ENCODE peak calls at places on chromosomes 4 and X, in eight cellular contexts. L is uterus, O is astrocyte of the spinal cord, G is GM10248, Q is IMR-90, K is mesothelial cell of epicardium, Z is epithelial cell of esophagus, C is stomach. I is an unnamed sample.

GRCh38 chr4:156293657-156294297 is 340.1 kb upstream of the CTSO start:
- DNase-seq in L (no peak), O (peak; percentile 91), G (no peak), Q (peak; percentile 93), K (no peak), Z (peak; percentile 85), C (no peak), I (no peak)

GRCh38 chr4:113384600-113384999 is 335.1 kb downstream of the ANK2 start:
- DNase-seq in L (no peak), O (peak; percentile 74), G (no peak), Q (peak; percentile 81), K (no peak), Z (peak; percentile 67), C (no peak), I (no peak)

GRCh38 chr4:79855081-79855480 is 217.9 kb downstream of the ANTXR2 start:
- DNase-seq in L (no peak), O (peak; percentile 46), G (no peak), Q (peak; percentile 8), K (no peak), Z (no peak), C (no peak), I (no peak)

GRCh38 chr4:140256941-140257340 is 103.0 kb upstream of the MAML3 start:
- DNase-seq in L (no peak), O (no peak), G (no peak), Q (peak; percentile 55), K (no peak), Z (no peak), C (no peak), I (no peak)

GRCh38 chrX:340641-341423 is 22.2 kb upstream of the GTPBP6 start:
- DNase-seq in L (no peak), O (no peak), G (no peak), Q (no peak), K (peak; percentile 13), Z (no peak), C (no peak), I (no peak)

GRCh38 chr4:8665406-8666360 is 73.1 kb downstream of the CPZ start:
- DNase-seq in L (no peak), O (no peak), G (no peak), Q (peak; percentile 5), K (peak; percentile 17), Z (no peak), C (no peak), I (no peak)

GRCh38 chr4:20354120-20354519 is 102.4 kb downstream of the SLIT2 start:
- DNase-seq in L (no peak), O (peak; percentile 50), G (no peak), Q (no peak), K (no peak), Z (no peak), C (no peak), I (no peak)

GRCh38 chrX:103533428-103534216 is 14.3 kb upstream of the RAB40A start:
- DNase-seq in L (peak; percentile 91), O (peak; percentile 75), G (peak; percentile 17), Q (peak; percentile 65), K (no peak), Z (peak; percentile 63), C (peak; percentile 83), I (peak; percentile 72)

GRCh38 chr4:112138538-112138937 is 6.7 kb upstream of the FAM241A start:
- DNase-seq in L (no peak), O (no peak), G (no peak), Q (no peak), K (no peak), Z (no peak), C (no peak), I (no peak)

GRCh38 chr4:55175779-55176231 is 50.4 kb upstream of the KDR start:
- DNase-seq in L (no peak), O (peak; percentile 65), G (no peak), Q (peak; percentile 72), K (no peak), Z (peak; percentile 66), C (no peak), I (no peak)

GRCh38 chr4:6090936-6091335 is 72.7 kb upstream of the C4orf50 start:
- DNase-seq in L (no peak), O (no peak), G (no peak), Q (no peak), K (no peak), Z (no peak), C (no peak), I (no peak)

GRCh38 chr4:148094149-148094548 is 348.1 kb downstream of the NR3C2 start:
- DNase-seq in L (no peak), O (no peak), G (no peak), Q (no peak), K (no peak), Z (no peak), C (no peak), I (no peak)

GRCh38 chrX:137574102-137574783 is 8.3 kb downstream of the ZIC3 start:
- DNase-seq in L (no peak), O (peak; percentile 81), G (no peak), Q (no peak), K (no peak), Z (no peak), C (no peak), I (no peak)

GRCh38 chr4:128286474-128287158 is 997 bp downstream of the PGRMC2 start:
- DNase-seq in L (no peak), O (peak; percentile 71), G (peak; percentile 55), Q (peak; percentile 61), K (no peak), Z (peak; percentile 69), C (no peak), I (no peak)

GRCh38 chrX:74449322-74449936 is 28.1 kb downstream of the SLC16A2 start:
- DNase-seq in L (no peak), O (peak; percentile 78), G (no peak), Q (peak; percentile 6), K (no peak), Z (peak; percentile 71), C (peak; percentile 38), I (no peak)

GRCh38 chrX:65723706-65724105 is 56.3 kb downstream of the MSN start:
- DNase-seq in L (no peak), O (peak; percentile 16), G (peak; percentile 25), Q (peak; percentile 40), K (no peak), Z (peak; percentile 14), C (no peak), I (no peak)

GRCh38 chr4:153535735-153536494 is 69.8 kb downstream of the TMEM131L start:
- DNase-seq in L (no peak), O (no peak), G (no peak), Q (peak; percentile 22), K (no peak), Z (no peak), C (no peak), I (no peak)

GRCh38 chr4:32268949-32269348 is 1548.8 kb downstream of the PCDH7 start:
- DNase-seq in L (no peak), O (peak; percentile 4), G (no peak), Q (no peak), K (no peak), Z (peak; percentile 29), C (no peak), I (no peak)
- TF ChIP-seq CTCF in L (no peak), O (peak; percentile 28), G (no peak), Q (no peak), K (no peak), Z (peak; percentile 38), C (no peak), I (no peak)

GRCh38 chrX:30597258-30598012 is 19.9 kb upstream of the TASL start:
- DNase-seq in L (no peak), O (no peak), G (peak; percentile 56), Q (no peak), K (no peak), Z (no peak), C (no peak), I (no peak)

GRCh38 chrX:30589146-30589888 is 11.8 kb upstream of the TASL start:
- DNase-seq in L (no peak), O (no peak), G (no peak), Q (no peak), K (no peak), Z (no peak), C (no peak), I (no peak)

GRCh38 chrX:30592846-30593245 is 15.3 kb upstream of the TASL start:
- DNase-seq in L (no peak), O (no peak), G (no peak), Q (no peak), K (no peak), Z (no peak), C (no peak), I (no peak)

GRCh38 chrX:30590368-30590767 is 12.8 kb upstream of the TASL start:
- DNase-seq in L (no peak), O (no peak), G (no peak), Q (no peak), K (no peak), Z (no peak), C (no peak), I (no peak)

GRCh38 chrX:30593435-30594200 is 16.1 kb upstream of the TASL start:
- DNase-seq in L (no peak), O (no peak), G (no peak), Q (no peak), K (no peak), Z (peak; percentile 55), C (no peak), I (no peak)
- TF ChIP-seq CTCF in L (no peak), O (no peak), G (peak; percentile 5), Q (no peak), K (no peak), Z (peak; percentile 11), C (no peak), I (no peak)

GRCh38 chrX:69221239-69222102 is 56.2 kb upstream of the PJA1 start:
- DNase-seq in L (no peak), O (no peak), G (no peak), Q (no peak), K (no peak), Z (peak; percentile 7), C (no peak), I (no peak)

GRCh38 chrX:69216911-69217310 is 51.7 kb upstream of the PJA1 start:
- DNase-seq in L (no peak), O (no peak), G (no peak), Q (peak; percentile 5), K (no peak), Z (peak; percentile 8), C (no peak), I (no peak)

GRCh38 chrX:69216446-69216845 is 51.2 kb upstream of the PJA1 start:
- DNase-seq in L (no peak), O (no peak), G (no peak), Q (no peak), K (no peak), Z (no peak), C (no peak), I (no peak)

GRCh38 chrX:69215161-69215560 is 49.9 kb upstream of the PJA1 start:
- DNase-seq in L (no peak), O (no peak), G (no peak), Q (no peak), K (no peak), Z (no peak), C (no peak), I (no peak)

DNA sequence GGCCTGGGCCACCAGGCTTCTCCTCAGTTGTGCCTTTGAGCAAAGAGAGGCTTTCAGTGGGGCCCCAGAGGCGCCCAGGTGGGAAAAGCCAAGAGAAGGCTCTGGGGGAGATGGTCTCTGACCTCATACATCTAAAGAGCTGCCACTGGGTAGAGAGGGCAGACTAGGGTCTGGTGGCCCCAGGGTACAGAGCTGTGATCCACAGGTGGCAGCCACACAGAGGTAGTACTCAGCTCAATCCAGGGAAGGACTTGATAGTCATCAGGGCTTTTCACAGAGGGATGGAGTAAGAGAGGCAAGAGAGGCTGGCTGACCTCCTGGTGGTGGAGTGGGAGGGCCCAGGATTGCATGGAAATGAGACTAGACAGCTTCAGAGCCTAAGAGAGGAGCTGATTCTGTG is 53.2 kb upstream of the PJA1 start:
- DNase-seq in L (no peak), O (no peak), G (no peak), Q (no peak), K (no peak), Z (no peak), C (no peak), I (no peak)
- TF ChIP-seq CTCF in L (no peak), O (no peak), G (no peak), Q (no peak), K (no peak), Z (no peak), C (no peak), I (no peak)

GRCh38 chr4:66688674-66689073 is 856.6 kb downstream of the CENPC start:
- DNase-seq in L (no peak), O (peak; percentile 59), G (no peak), Q (peak; percentile 9), K (no peak), Z (peak; percentile 49), C (no peak), I (no peak)
- TF ChIP-seq CTCF in L (no peak), O (peak; percentile 47), G (no peak), Q (peak; percentile 30), K (no peak), Z (peak; percentile 34), C (no peak), I (no peak)